ENCODE peak calls at places on chromosomes 2 and 18, in nine cellular contexts. One of them, this sample, is unnamed.

GRCh38 chr2:113176696-113177355 is 3.1 kb downstream of the PSD4 start:
- DNase-seq in left cardiac atrium: no peak
- DNase-seq in brain microvascular endothelial cell: no peak
- DNase-seq in NCI-H2081: no peak
- DNase-seq in HAP-1: no peak
- DNase-seq in activated CD4-positive, alpha-beta T cell treated with anti-CD3 and anti-CD28 coated beads for 4 hours: no peak
- DNase-seq in posterior vena cava: peak; percentile 60
- DNase-seq in AG10803: no peak
- DNase-seq in AG20443: no peak
- DNase-seq in this sample: peak; percentile 15

GRCh38 chr18:48946329-48946835 is 4.4 kb downstream of the SMAD7 start:
- DNase-seq in left cardiac atrium: no peak
- DNase-seq in NCI-H2081: peak; percentile 39
- DNase-seq in posterior vena cava: peak; percentile 70
- DNase-seq in AG10803: peak; percentile 87
- DNase-seq in AG20443: no peak
- DNase-seq in activated CD4-positive, alpha-beta T cell treated with anti-CD3 and anti-CD28 coated beads for 4 hours: no peak
- DNase-seq in HAP-1: peak; percentile 36
- DNase-seq in brain microvascular endothelial cell: no peak
- DNase-seq in this sample: no peak

GRCh38 chr2:95392730-95393455 is 9.6 kb upstream of the FAHD2A start:
- DNase-seq in AG10803: no peak
- DNase-seq in NCI-H2081: no peak
- DNase-seq in posterior vena cava: no peak
- DNase-seq in brain microvascular endothelial cell: no peak
- DNase-seq in activated CD4-positive, alpha-beta T cell treated with anti-CD3 and anti-CD28 coated beads for 4 hours: no peak
- DNase-seq in HAP-1: no peak
- DNase-seq in left cardiac atrium: no peak
- DNase-seq in AG20443: peak; percentile 6
- DNase-seq in this sample: no peak

GRCh38 chr18:68956650-68957049 is 158.8 kb downstream of the CCDC102B start:
- DNase-seq in posterior vena cava: no peak
- DNase-seq in HAP-1: no peak
- DNase-seq in AG20443: no peak
- DNase-seq in activated CD4-positive, alpha-beta T cell treated with anti-CD3 and anti-CD28 coated beads for 4 hours: no peak
- DNase-seq in brain microvascular endothelial cell: no peak
- DNase-seq in left cardiac atrium: no peak
- DNase-seq in NCI-H2081: no peak
- DNase-seq in AG10803: no peak
- DNase-seq in this sample: no peak

GRCh38 chr2:5190023-5190422 is 502.2 kb upstream of the SOX11 start:
- DNase-seq in brain microvascular endothelial cell: peak; percentile 45
- DNase-seq in activated CD4-positive, alpha-beta T cell treated with anti-CD3 and anti-CD28 coated beads for 4 hours: no peak
- DNase-seq in NCI-H2081: no peak
- DNase-seq in AG20443: no peak
- DNase-seq in HAP-1: no peak
- DNase-seq in AG10803: no peak
- DNase-seq in left cardiac atrium: no peak
- DNase-seq in posterior vena cava: no peak
- DNase-seq in this sample: no peak

GRCh38 chr2:157173740-157174184 is 83.7 kb upstream of the GALNT5 start:
- DNase-seq in activated CD4-positive, alpha-beta T cell treated with anti-CD3 and anti-CD28 coated beads for 4 hours: no peak
- DNase-seq in left cardiac atrium: no peak
- DNase-seq in NCI-H2081: no peak
- DNase-seq in brain microvascular endothelial cell: peak; percentile 98
- DNase-seq in posterior vena cava: no peak
- DNase-seq in AG20443: peak; percentile 86
- DNase-seq in AG10803: peak; percentile 99
- DNase-seq in HAP-1: peak; percentile 43
- DNase-seq in this sample: no peak

GRCh38 chr18:74264303-74265020 is 27.3 kb downstream of the CYB5A start:
- DNase-seq in left cardiac atrium: no peak
- DNase-seq in AG10803: no peak
- DNase-seq in HAP-1: no peak
- DNase-seq in posterior vena cava: no peak
- DNase-seq in brain microvascular endothelial cell: no peak
- DNase-seq in NCI-H2081: no peak
- DNase-seq in AG20443: no peak
- DNase-seq in activated CD4-positive, alpha-beta T cell treated with anti-CD3 and anti-CD28 coated beads for 4 hours: no peak
- DNase-seq in this sample: no peak

GRCh38 chr18:10661333-10661732 is 135.5 kb downstream of the NAPG start:
- DNase-seq in activated CD4-positive, alpha-beta T cell treated with anti-CD3 and anti-CD28 coated beads for 4 hours: no peak
- DNase-seq in AG20443: no peak
- DNase-seq in NCI-H2081: no peak
- DNase-seq in HAP-1: no peak
- DNase-seq in posterior vena cava: no peak
- DNase-seq in left cardiac atrium: no peak
- DNase-seq in AG10803: peak; percentile 8
- DNase-seq in brain microvascular endothelial cell: peak; percentile 20
- DNase-seq in this sample: peak; percentile 53

GRCh38 chr2:24635181-24635580 is 144.1 kb downstream of the NCOA1 start:
- DNase-seq in AG10803: peak; percentile 70
- DNase-seq in AG20443: peak; percentile 83
- DNase-seq in left cardiac atrium: no peak
- DNase-seq in posterior vena cava: no peak
- DNase-seq in HAP-1: no peak
- DNase-seq in activated CD4-positive, alpha-beta T cell treated with anti-CD3 and anti-CD28 coated beads for 4 hours: no peak
- DNase-seq in brain microvascular endothelial cell: no peak
- DNase-seq in NCI-H2081: no peak
- DNase-seq in this sample: no peak

GRCh38 chr18:362914-363295 is 95.1 kb upstream of the THOC1 start:
- DNase-seq in HAP-1: no peak
- DNase-seq in brain microvascular endothelial cell: no peak
- DNase-seq in NCI-H2081: no peak
- DNase-seq in AG10803: peak; percentile 75
- DNase-seq in AG20443: peak; percentile 37
- DNase-seq in posterior vena cava: no peak
- DNase-seq in activated CD4-positive, alpha-beta T cell treated with anti-CD3 and anti-CD28 coated beads for 4 hours: no peak
- DNase-seq in left cardiac atrium: no peak
- DNase-seq in this sample: no peak

GRCh38 chr2:85804583-85804982 is 50.8 kb downstream of the ATOH8 start:
- DNase-seq in activated CD4-positive, alpha-beta T cell treated with anti-CD3 and anti-CD28 coated beads for 4 hours: no peak
- DNase-seq in brain microvascular endothelial cell: no peak
- DNase-seq in posterior vena cava: no peak
- DNase-seq in left cardiac atrium: peak; percentile 20
- DNase-seq in NCI-H2081: no peak
- DNase-seq in AG20443: peak; percentile 60
- DNase-seq in HAP-1: no peak
- DNase-seq in AG10803: peak; percentile 17
- DNase-seq in this sample: peak; percentile 18

GRCh38 chr2:212158081-212158480 is 380.5 kb downstream of the ERBB4 start:
- DNase-seq in posterior vena cava: no peak
- DNase-seq in left cardiac atrium: no peak
- DNase-seq in brain microvascular endothelial cell: no peak
- DNase-seq in HAP-1: no peak
- DNase-seq in NCI-H2081: no peak
- DNase-seq in AG10803: no peak
- DNase-seq in AG20443: no peak
- DNase-seq in activated CD4-positive, alpha-beta T cell treated with anti-CD3 and anti-CD28 coated beads for 4 hours: no peak
- DNase-seq in this sample: no peak

This sample was measured in kidney.